ENCODE peak calls at places on chromosomes 3 and 15, in seven cellular contexts. One of them, this sample, is unnamed.
A peak's percentile ranks its signal among the peaks of the same experiment; 100 is the strongest.

GRCh38 chr3:24499991-24500390 is 5.3 kb upstream of the THRB start:
- DNase-seq in trophoblast cell: no peak
- DNase-seq in H9: no peak
- DNase-seq in IMR-90: no peak
- DNase-seq in mesendoderm: no peak
- DNase-seq in neuronal stem cell: no peak
- DNase-seq in H1: no peak
- DNase-seq in this sample: no peak

GRCh38 chr15:27039163-27039562 is 68.2 kb downstream of the GABRG3 start:
- DNase-seq in H1: no peak
- DNase-seq in mesendoderm: no peak
- DNase-seq in neuronal stem cell: no peak
- DNase-seq in trophoblast cell: no peak
- DNase-seq in IMR-90: no peak
- DNase-seq in H9: no peak
- DNase-seq in this sample: no peak

GRCh38 chr15:57444877-57445513 is 68.7 kb downstream of the CGNL1 start:
- DNase-seq in H1: no peak
- DNase-seq in neuronal stem cell: no peak
- DNase-seq in trophoblast cell: peak; percentile 25
- DNase-seq in H9: no peak
- DNase-seq in IMR-90: no peak
- DNase-seq in mesendoderm: peak; percentile 84
- DNase-seq in this sample: peak; percentile 34

GRCh38 chr3:112122870-112123269 is 10.2 kb downstream of the GCSAM start:
- DNase-seq in mesendoderm: no peak
- DNase-seq in H9: no peak
- DNase-seq in IMR-90: no peak
- DNase-seq in trophoblast cell: no peak
- DNase-seq in H1: no peak
- DNase-seq in neuronal stem cell: no peak
- DNase-seq in this sample: no peak

GRCh38 chr3:126731044-126731443 is 27.0 kb downstream of the CHCHD6 start:
- DNase-seq in trophoblast cell: no peak
- DNase-seq in IMR-90: no peak
- DNase-seq in mesendoderm: no peak
- DNase-seq in H9: no peak
- DNase-seq in neuronal stem cell: no peak
- DNase-seq in H1: no peak
- DNase-seq in this sample: no peak

GRCh38 chr3:38560996-38561717 is 65.0 kb downstream of the EXOG start:
- DNase-seq in trophoblast cell: no peak
- DNase-seq in H9: peak; percentile 5
- DNase-seq in H1: no peak
- DNase-seq in IMR-90: no peak
- DNase-seq in neuronal stem cell: no peak
- DNase-seq in mesendoderm: no peak
- DNase-seq in this sample: no peak

GRCh38 chr3:190012314-190012782 is 108.3 kb downstream of the P3H2 start:
- DNase-seq in H9: no peak
- DNase-seq in IMR-90: peak; percentile 54
- DNase-seq in trophoblast cell: peak; percentile 41
- DNase-seq in neuronal stem cell: peak; percentile 36
- DNase-seq in mesendoderm: peak; percentile 96
- DNase-seq in H1: no peak
- DNase-seq in this sample: peak; percentile 61

GRCh38 chr3:32956750-32957570 is 5.5 kb downstream of the CCR4 start:
- DNase-seq in H1: no peak
- DNase-seq in mesendoderm: no peak
- DNase-seq in IMR-90: peak; percentile 24
- DNase-seq in H9: no peak
- DNase-seq in neuronal stem cell: no peak
- DNase-seq in trophoblast cell: no peak
- DNase-seq in this sample: peak; percentile 6

GRCh38 chr3:114221165-114221880 is 16.1 kb downstream of the ZNF80 start:
- DNase-seq in mesendoderm: no peak
- DNase-seq in IMR-90: no peak
- DNase-seq in neuronal stem cell: no peak
- DNase-seq in H1: no peak
- DNase-seq in trophoblast cell: no peak
- DNase-seq in H9: no peak
- DNase-seq in this sample: no peak

GRCh38 chr3:49747792-49748480 is 24.2 kb upstream of the GMPPB start:
- DNase-seq in H1: no peak
- DNase-seq in mesendoderm: no peak
- DNase-seq in neuronal stem cell: no peak
- DNase-seq in trophoblast cell: peak; percentile 31
- DNase-seq in H9: no peak
- DNase-seq in IMR-90: peak; percentile 79
- DNase-seq in this sample: peak; percentile 85

GRCh38 chr3:46929324-46929723 is 47.2 kb downstream of the CCDC12 start:
- DNase-seq in H9: no peak
- DNase-seq in mesendoderm: no peak
- DNase-seq in IMR-90: no peak
- DNase-seq in neuronal stem cell: no peak
- DNase-seq in trophoblast cell: no peak
- DNase-seq in H1: no peak
- DNase-seq in this sample: no peak

GRCh38 chr15:23483821-23484299 is 36.8 kb upstream of the GOLGA6L2 start:
- DNase-seq in mesendoderm: no peak
- DNase-seq in neuronal stem cell: no peak
- DNase-seq in IMR-90: no peak
- DNase-seq in H1: no peak
- DNase-seq in H9: no peak
- DNase-seq in trophoblast cell: peak; percentile 19
- DNase-seq in this sample: no peak

GRCh38 chr3:125140011-125140813 is 72.3 kb downstream of the SLC12A8 start:
- DNase-seq in H9: no peak
- DNase-seq in neuronal stem cell: no peak
- DNase-seq in IMR-90: peak; percentile 61
- DNase-seq in H1: no peak
- DNase-seq in mesendoderm: no peak
- DNase-seq in trophoblast cell: peak; percentile 79
- DNase-seq in this sample: peak; percentile 78

GRCh38 chr15:80265021-80265420 is 13.0 kb upstream of the CTXND1 start:
- DNase-seq in H1: no peak
- DNase-seq in trophoblast cell: no peak
- DNase-seq in H9: no peak
- DNase-seq in neuronal stem cell: no peak
- DNase-seq in mesendoderm: no peak
- DNase-seq in IMR-90: peak; percentile 17
- DNase-seq in this sample: no peak

GRCh38 chr3:191328963-191329653 is at the start of gene CCDC50:
- DNase-seq in H1: no peak
- DNase-seq in neuronal stem cell: peak; percentile 62
- DNase-seq in trophoblast cell: peak; percentile 55
- DNase-seq in IMR-90: peak; percentile 72
- DNase-seq in H9: peak; percentile 82
- DNase-seq in mesendoderm: peak; percentile 90
- DNase-seq in this sample: peak; percentile 81

GRCh38 chr15:73767794-73768501 is 14.8 kb upstream of the INSYN1 start:
- DNase-seq in trophoblast cell: no peak
- DNase-seq in H9: peak; percentile 75
- DNase-seq in H1: no peak
- DNase-seq in neuronal stem cell: peak; percentile 59
- DNase-seq in IMR-90: no peak
- DNase-seq in mesendoderm: peak; percentile 76
- DNase-seq in this sample: no peak

GRCh38 chr3:107588217-107588616 is 65.5 kb downstream of the BBX start:
- DNase-seq in IMR-90: no peak
- DNase-seq in trophoblast cell: no peak
- DNase-seq in mesendoderm: no peak
- DNase-seq in H9: no peak
- DNase-seq in H1: no peak
- DNase-seq in neuronal stem cell: no peak
- DNase-seq in this sample: no peak

GRCh38 chr3:129952956-129953355 is 21.6 kb upstream of the TRH start:
- DNase-seq in neuronal stem cell: no peak
- DNase-seq in trophoblast cell: no peak
- DNase-seq in H9: no peak
- DNase-seq in IMR-90: no peak
- DNase-seq in H1: no peak
- DNase-seq in mesendoderm: no peak
- DNase-seq in this sample: no peak

GRCh38 chr3:15647629-15648167 is 46.2 kb downstream of the BTD start:
- DNase-seq in IMR-90: peak; percentile 99
- DNase-seq in H9: no peak
- DNase-seq in mesendoderm: no peak
- DNase-seq in H1: no peak
- DNase-seq in neuronal stem cell: no peak
- DNase-seq in trophoblast cell: no peak
- DNase-seq in this sample: peak; percentile 95

GRCh38 chr3:178059836-178060235 is 476.4 kb upstream of the KCNMB2 start:
- DNase-seq in IMR-90: peak; percentile 47
- DNase-seq in H9: no peak
- DNase-seq in trophoblast cell: no peak
- DNase-seq in H1: no peak
- DNase-seq in neuronal stem cell: no peak
- DNase-seq in mesendoderm: no peak
- DNase-seq in this sample: peak; percentile 63

GRCh38 chr3:71585126-71585525 is 1.6 kb upstream of the FOXP1 start:
- DNase-seq in H9: no peak
- DNase-seq in neuronal stem cell: no peak
- DNase-seq in H1: no peak
- DNase-seq in trophoblast cell: no peak
- DNase-seq in IMR-90: no peak
- DNase-seq in mesendoderm: no peak
- DNase-seq in this sample: no peak

GRCh38 chr3:87410110-87410509 is 133.7 kb upstream of the POU1F1 start:
- DNase-seq in mesendoderm: no peak
- DNase-seq in trophoblast cell: no peak
- DNase-seq in H1: no peak
- DNase-seq in neuronal stem cell: no peak
- DNase-seq in H9: no peak
- DNase-seq in IMR-90: no peak
- DNase-seq in this sample: no peak

GRCh38 chr3:45942051-45942825 is 1.0 kb upstream of the CXCR6 start:
- DNase-seq in mesendoderm: no peak
- DNase-seq in neuronal stem cell: no peak
- DNase-seq in H9: no peak
- DNase-seq in H1: no peak
- DNase-seq in trophoblast cell: peak; percentile 79
- DNase-seq in IMR-90: no peak
- DNase-seq in this sample: peak; percentile 13

GRCh38 chr15:68376447-68377060 is 55.4 kb downstream of the ITGA11 start:
- DNase-seq in H1: no peak
- DNase-seq in neuronal stem cell: no peak
- DNase-seq in mesendoderm: no peak
- DNase-seq in trophoblast cell: no peak
- DNase-seq in IMR-90: no peak
- DNase-seq in H9: peak; percentile 14
- DNase-seq in this sample: no peak

GRCh38 chr3:52743152-52743551 is 27.6 kb downstream of the NEK4 start:
- DNase-seq in mesendoderm: no peak
- DNase-seq in H1: no peak
- DNase-seq in H9: no peak
- DNase-seq in trophoblast cell: no peak
- DNase-seq in IMR-90: no peak
- DNase-seq in neuronal stem cell: no peak
- DNase-seq in this sample: no peak

GRCh38 chr3:123818921-123819429 is 65.2 kb downstream of the MYLK start:
- DNase-seq in neuronal stem cell: no peak
- DNase-seq in mesendoderm: peak; percentile 19
- DNase-seq in H1: no peak
- DNase-seq in H9: no peak
- DNase-seq in trophoblast cell: no peak
- DNase-seq in IMR-90: peak; percentile 88
- DNase-seq in this sample: peak; percentile 87

GRCh38 chr15:55168350-55168974 is 28.3 kb downstream of the RSL24D1 start:
- DNase-seq in neuronal stem cell: peak; percentile 67
- DNase-seq in H9: peak; percentile 92
- DNase-seq in trophoblast cell: peak; percentile 39
- DNase-seq in H1: peak; percentile 85
- DNase-seq in mesendoderm: peak; percentile 98
- DNase-seq in IMR-90: peak; percentile 67
- DNase-seq in this sample: peak; percentile 63

GRCh38 chr3:14633417-14633816 is 18.1 kb upstream of the CCDC174 start:
- DNase-seq in IMR-90: no peak
- DNase-seq in mesendoderm: no peak
- DNase-seq in H9: no peak
- DNase-seq in trophoblast cell: no peak
- DNase-seq in neuronal stem cell: no peak
- DNase-seq in H1: no peak
- DNase-seq in this sample: no peak
- H2AK5ac ChIP-seq in IMR-90: no peak overlapping the region
- H2AK5ac ChIP-seq in mesendoderm: no peak overlapping the region
- H2AK5ac ChIP-seq in H9: no peak overlapping the region
- H2AK5ac ChIP-seq in trophoblast cell: no peak overlapping the region
- H2AK5ac ChIP-seq in neuronal stem cell: no peak overlapping the region
- H2AK5ac ChIP-seq in H1: no peak overlapping the region
- H2AK5ac ChIP-seq in this sample: no peak overlapping the region

DNA sequence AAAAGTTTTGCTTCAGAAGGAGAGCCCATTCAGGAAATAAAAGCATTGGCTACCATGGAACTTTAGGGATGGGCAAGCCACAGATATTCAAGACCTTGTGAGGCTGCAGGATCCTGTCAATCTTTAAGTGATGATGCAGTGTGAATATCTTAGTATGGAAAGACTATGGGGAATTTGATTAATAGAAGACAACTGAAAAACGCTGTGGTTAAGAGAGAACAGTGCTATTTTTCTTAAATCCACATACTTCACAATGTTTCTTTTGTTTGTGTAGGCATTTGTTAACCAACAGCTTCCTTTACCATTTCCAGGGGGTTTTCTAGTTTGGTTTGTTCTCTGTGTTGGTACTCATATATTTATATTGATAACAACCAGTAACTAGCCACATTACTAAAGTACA is 90.3 kb downstream of the TMEM212 start:
- DNase-seq in mesendoderm: no peak
- DNase-seq in H1: no peak
- DNase-seq in H9: no peak
- DNase-seq in neuronal stem cell: no peak
- DNase-seq in IMR-90: no peak
- DNase-seq in trophoblast cell: no peak
- DNase-seq in this sample: no peak
- H3K23ac ChIP-seq in mesendoderm: no peak overlapping the region
- H3K23ac ChIP-seq in H1: no peak overlapping the region
- H3K23ac ChIP-seq in H9: no peak overlapping the region
- H3K23ac ChIP-seq in neuronal stem cell: no peak overlapping the region
- H3K23ac ChIP-seq in IMR-90: no peak overlapping the region
- H3K23ac ChIP-seq in trophoblast cell: no peak overlapping the region
- H3K23ac ChIP-seq in this sample: no peak overlapping the region

DNA sequence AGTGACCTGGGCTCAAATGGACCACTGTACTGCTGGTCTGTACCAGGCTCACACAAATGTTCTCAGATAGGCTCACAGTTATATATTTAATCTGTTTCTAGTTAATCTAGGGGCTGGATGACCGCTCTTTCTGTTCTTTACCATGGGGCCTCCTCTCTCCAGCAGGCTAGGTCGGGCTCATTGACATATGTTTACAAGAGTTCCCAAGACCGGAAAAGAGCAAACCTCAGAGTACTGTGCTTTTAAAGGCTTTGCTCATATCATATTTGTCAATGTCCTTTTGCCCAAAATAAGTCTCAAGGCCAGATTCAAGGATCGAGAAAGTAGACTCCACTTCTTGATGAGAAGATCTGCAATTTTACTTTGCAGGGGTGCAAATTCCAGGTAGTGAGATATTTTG is 348.0 kb upstream of the EPHA6 start:
- DNase-seq in H1: no peak
- DNase-seq in trophoblast cell: no peak
- DNase-seq in H9: no peak
- DNase-seq in IMR-90: no peak
- DNase-seq in mesendoderm: no peak
- DNase-seq in neuronal stem cell: no peak
- DNase-seq in this sample: peak; percentile 1
- H2AK5ac ChIP-seq in H1: no peak overlapping the region
- H2AK5ac ChIP-seq in trophoblast cell: no peak overlapping the region
- H2AK5ac ChIP-seq in H9: no peak overlapping the region
- H2AK5ac ChIP-seq in IMR-90: no peak overlapping the region
- H2AK5ac ChIP-seq in mesendoderm: no peak overlapping the region
- H2AK5ac ChIP-seq in neuronal stem cell: no peak overlapping the region
- H2AK5ac ChIP-seq in this sample: no peak overlapping the region

GRCh38 chr15:42233107-42233506 is 25.0 kb upstream of the VPS39 start:
- DNase-seq in mesendoderm: peak; percentile 1
- DNase-seq in trophoblast cell: no peak
- DNase-seq in neuronal stem cell: no peak
- DNase-seq in H1: no peak
- DNase-seq in IMR-90: no peak
- DNase-seq in H9: no peak
- DNase-seq in this sample: no peak
- H3K23ac ChIP-seq in mesendoderm: no peak overlapping the region
- H3K23ac ChIP-seq in trophoblast cell: no peak overlapping the region
- H3K23ac ChIP-seq in neuronal stem cell: no peak overlapping the region
- H3K23ac ChIP-seq in H1: no peak overlapping the region
- H3K23ac ChIP-seq in IMR-90: no peak overlapping the region
- H3K23ac ChIP-seq in H9: no peak overlapping the region
- H3K23ac ChIP-seq in this sample: no peak overlapping the region